ENCODE peak calls at places on chromosomes 13 and 19, in four cellular contexts. One of them, this sample, is unnamed.

GRCh38 chr13:77383097-77383496 is 56.2 kb upstream of the MYCBP2 start:
- DNase-seq in Peyer's patch: no peak
- DNase-seq in CD8-positive, alpha-beta T cell: no peak
- DNase-seq in left lung: no peak
- DNase-seq in this sample: no peak

GRCh38 chr13:31051999-31052398 is 109.7 kb downstream of the HSPH1 start:
- DNase-seq in Peyer's patch: no peak
- DNase-seq in CD8-positive, alpha-beta T cell: no peak
- DNase-seq in left lung: no peak
- DNase-seq in this sample: no peak

GRCh38 chr19:737591-738093 is 13.3 kb upstream of the MISP start:
- DNase-seq in left lung: peak; percentile 82
- DNase-seq in Peyer's patch: peak; percentile 28
- DNase-seq in CD8-positive, alpha-beta T cell: peak; percentile 69
- DNase-seq in this sample: peak; percentile 51

GRCh38 chr13:87712012-87712411 is 40.8 kb downstream of the SLITRK5 start:
- DNase-seq in Peyer's patch: no peak
- DNase-seq in CD8-positive, alpha-beta T cell: no peak
- DNase-seq in left lung: no peak
- DNase-seq in this sample: no peak

GRCh38 chr13:37621811-37622361 is 23.3 kb upstream of the POSTN start:
- DNase-seq in Peyer's patch: no peak
- DNase-seq in left lung: no peak
- DNase-seq in CD8-positive, alpha-beta T cell: no peak
- DNase-seq in this sample: no peak

GRCh38 chr19:29873024-29873800 is 61.4 kb downstream of the CCNE1 start:
- DNase-seq in left lung: peak; percentile 93
- DNase-seq in Peyer's patch: peak; percentile 48
- DNase-seq in CD8-positive, alpha-beta T cell: peak; percentile 84
- DNase-seq in this sample: peak; percentile 83

GRCh38 chr19:10660346-10660745 is 6.2 kb downstream of the ILF3 start:
- DNase-seq in Peyer's patch: no peak
- DNase-seq in CD8-positive, alpha-beta T cell: no peak
- DNase-seq in left lung: no peak
- DNase-seq in this sample: no peak

GRCh38 chr13:33483471-33483870 is 197.9 kb upstream of the STARD13 start:
- DNase-seq in left lung: no peak
- DNase-seq in CD8-positive, alpha-beta T cell: no peak
- DNase-seq in Peyer's patch: no peak
- DNase-seq in this sample: no peak

GRCh38 chr19:57465680-57466381 is 8.9 kb upstream of the VN1R1 start:
- DNase-seq in CD8-positive, alpha-beta T cell: no peak
- DNase-seq in Peyer's patch: no peak
- DNase-seq in left lung: no peak
- DNase-seq in this sample: no peak

GRCh38 chr19:44856438-44857083 is 10.5 kb downstream of the NECTIN2 start:
- DNase-seq in left lung: no peak
- DNase-seq in Peyer's patch: no peak
- DNase-seq in CD8-positive, alpha-beta T cell: no peak
- DNase-seq in this sample: no peak

GRCh38 chr13:31022491-31022890 is 90.0 kb downstream of the TEX26 start:
- DNase-seq in CD8-positive, alpha-beta T cell: no peak
- DNase-seq in left lung: no peak
- DNase-seq in Peyer's patch: no peak
- DNase-seq in this sample: no peak

GRCh38 chr19:1189419-1189818 is 15.4 kb upstream of the SBNO2 start:
- DNase-seq in CD8-positive, alpha-beta T cell: peak; percentile 70
- DNase-seq in Peyer's patch: no peak
- DNase-seq in left lung: no peak
- DNase-seq in this sample: no peak

GRCh38 chr19:5232798-5233505 is 107.7 kb downstream of the PTPRS start:
- DNase-seq in left lung: no peak
- DNase-seq in Peyer's patch: no peak
- DNase-seq in CD8-positive, alpha-beta T cell: no peak
- DNase-seq in this sample: no peak

GRCh38 chr19:4518345-4519171 is at the start of gene PLIN4:
- DNase-seq in left lung: peak; percentile 65
- DNase-seq in Peyer's patch: no peak
- DNase-seq in CD8-positive, alpha-beta T cell: no peak
- DNase-seq in this sample: peak; percentile 87

GRCh38 chr19:9674669-9675357 is at the start of gene ZNF562:
- DNase-seq in Peyer's patch: peak; percentile 77
- DNase-seq in left lung: peak; percentile 95
- DNase-seq in CD8-positive, alpha-beta T cell: peak; percentile 89
- DNase-seq in this sample: peak; percentile 89

GRCh38 chr13:114002771-114003321 is 29.0 kb upstream of the C13orf46 start:
- DNase-seq in left lung: peak; percentile 67
- DNase-seq in Peyer's patch: no peak
- DNase-seq in CD8-positive, alpha-beta T cell: no peak
- DNase-seq in this sample: peak; percentile 10

GRCh38 chr19:19232231-19232630 is 20.5 kb downstream of the NCAN start:
- DNase-seq in Peyer's patch: no peak
- DNase-seq in left lung: peak; percentile 63
- DNase-seq in CD8-positive, alpha-beta T cell: no peak
- DNase-seq in this sample: no peak

GRCh38 chr19:1811942-1812425 is at the start of gene ATP8B3:
- DNase-seq in CD8-positive, alpha-beta T cell: peak; percentile 86
- DNase-seq in Peyer's patch: peak; percentile 75
- DNase-seq in left lung: no peak
- DNase-seq in this sample: no peak

GRCh38 chr13:76751278-76751677 is 134.9 kb downstream of the KCTD12 start:
- DNase-seq in Peyer's patch: no peak
- DNase-seq in CD8-positive, alpha-beta T cell: no peak
- DNase-seq in left lung: no peak
- DNase-seq in this sample: no peak

GRCh38 chr19:42466521-42467436 is 24.0 kb upstream of the CXCL17 start:
- DNase-seq in CD8-positive, alpha-beta T cell: no peak
- DNase-seq in Peyer's patch: no peak
- DNase-seq in left lung: no peak
- DNase-seq in this sample: no peak

GRCh38 chr13:90902255-90902654 is 445.2 kb upstream of the MIR17HG start:
- DNase-seq in left lung: no peak
- DNase-seq in CD8-positive, alpha-beta T cell: no peak
- DNase-seq in Peyer's patch: no peak
- DNase-seq in this sample: no peak

GRCh38 chr19:43532571-43532961 is 422 bp upstream of the ZNF575 start:
- DNase-seq in Peyer's patch: no peak
- DNase-seq in CD8-positive, alpha-beta T cell: no peak
- DNase-seq in left lung: peak; percentile 79
- DNase-seq in this sample: peak; percentile 78

GRCh38 chr13:113016526-113017295 is 47.7 kb downstream of the MCF2L start:
- DNase-seq in left lung: peak; percentile 61
- DNase-seq in CD8-positive, alpha-beta T cell: no peak
- DNase-seq in Peyer's patch: no peak
- DNase-seq in this sample: no peak

GRCh38 chr19:49390978-49391304 is 2.9 kb downstream of the KASH5 start:
- DNase-seq in Peyer's patch: peak; percentile 78
- DNase-seq in left lung: no peak
- DNase-seq in CD8-positive, alpha-beta T cell: no peak
- DNase-seq in this sample: no peak
- H3K4me3 ChIP-seq in Peyer's patch: no peak overlapping the region
- H3K4me3 ChIP-seq in left lung: no peak overlapping the region
- H3K4me3 ChIP-seq in CD8-positive, alpha-beta T cell: no peak overlapping the region
- H3K4me3 ChIP-seq in this sample: no peak overlapping the region

GRCh38 chr19:47283405-47284059 is 8.8 kb downstream of the INAFM1 start:
- DNase-seq in CD8-positive, alpha-beta T cell: no peak
- DNase-seq in left lung: no peak
- DNase-seq in Peyer's patch: no peak
- DNase-seq in this sample: no peak

GRCh38 chr19:47274891-47275865 is 493 bp downstream of the INAFM1 start:
- DNase-seq in CD8-positive, alpha-beta T cell: peak; percentile 57
- DNase-seq in left lung: no peak
- DNase-seq in Peyer's patch: no peak
- DNase-seq in this sample: no peak

GRCh38 chr19:47284324-47284899 is 9.7 kb downstream of the INAFM1 start:
- DNase-seq in left lung: no peak
- DNase-seq in CD8-positive, alpha-beta T cell: peak; percentile 55
- DNase-seq in Peyer's patch: peak; percentile 51
- DNase-seq in this sample: no peak

GRCh38 chr19:47275866-47276461 is 1.3 kb downstream of the INAFM1 start:
- DNase-seq in left lung: no peak
- DNase-seq in CD8-positive, alpha-beta T cell: no peak
- DNase-seq in Peyer's patch: no peak
- DNase-seq in this sample: peak; percentile 79

GRCh38 chr19:47280183-47280797 is 5.6 kb downstream of the INAFM1 start:
- DNase-seq in Peyer's patch: peak; percentile 33
- DNase-seq in CD8-positive, alpha-beta T cell: no peak
- DNase-seq in left lung: no peak
- DNase-seq in this sample: no peak
- TF ChIP-seq CTCF in Peyer's patch: peak; percentile 38
- TF ChIP-seq CTCF in CD8-positive, alpha-beta T cell: peak; percentile 23
- TF ChIP-seq CTCF in left lung: no peak
- TF ChIP-seq CTCF in this sample: peak; percentile 39

GRCh38 chr13:50912851-50913250 is 3.3 kb downstream of the RNASEH2B start:
- DNase-seq in Peyer's patch: no peak
- DNase-seq in left lung: no peak
- DNase-seq in CD8-positive, alpha-beta T cell: no peak
- DNase-seq in this sample: no peak

GRCh38 chr13:50915562-50915961 is 6.0 kb downstream of the RNASEH2B start:
- DNase-seq in CD8-positive, alpha-beta T cell: no peak
- DNase-seq in left lung: no peak
- DNase-seq in Peyer's patch: peak; percentile 59
- DNase-seq in this sample: no peak

GRCh38 chr13:50911937-50912624 is 2.5 kb downstream of the RNASEH2B start:
- DNase-seq in Peyer's patch: peak; percentile 97
- DNase-seq in left lung: peak; percentile 89
- DNase-seq in CD8-positive, alpha-beta T cell: peak; percentile 94
- DNase-seq in this sample: peak; percentile 90

GRCh38 chr13:50914848-50915247 is 5.3 kb downstream of the RNASEH2B start:
- DNase-seq in Peyer's patch: no peak
- DNase-seq in CD8-positive, alpha-beta T cell: no peak
- DNase-seq in left lung: no peak
- DNase-seq in this sample: no peak

GRCh38 chr13:50914301-50914700 is 4.7 kb downstream of the RNASEH2B start:
- DNase-seq in left lung: no peak
- DNase-seq in CD8-positive, alpha-beta T cell: no peak
- DNase-seq in Peyer's patch: no peak
- DNase-seq in this sample: no peak
- H3K4me1 ChIP-seq in left lung: peaks cover 93% of the 10 kb centered on the region
- H3K4me1 ChIP-seq in CD8-positive, alpha-beta T cell: peaks cover 61% of the 10 kb centered on the region
- H3K4me1 ChIP-seq in Peyer's patch: no peaks in the 10 kb centered on the region
- H3K4me1 ChIP-seq in this sample: peaks cover 5% of the 10 kb centered on the region

GRCh38 chr19:50328257-50329145 is 676 bp downstream of the KCNC3 start:
- DNase-seq in Peyer's patch: no peak
- DNase-seq in CD8-positive, alpha-beta T cell: no peak
- DNase-seq in left lung: peak; percentile 77
- DNase-seq in this sample: no peak

GRCh38 chr19:50325310-50326100 is 3.7 kb downstream of the KCNC3 start:
- DNase-seq in CD8-positive, alpha-beta T cell: peak; percentile 67
- DNase-seq in left lung: peak; percentile 89
- DNase-seq in Peyer's patch: peak; percentile 51
- DNase-seq in this sample: peak; percentile 70

GRCh38 chr19:50327461-50328256 is 1.5 kb downstream of the KCNC3 start:
- DNase-seq in Peyer's patch: no peak
- DNase-seq in CD8-positive, alpha-beta T cell: no peak
- DNase-seq in left lung: no peak
- DNase-seq in this sample: no peak

GRCh38 chr19:50326101-50326664 is 3.0 kb downstream of the KCNC3 start:
- DNase-seq in left lung: no peak
- DNase-seq in Peyer's patch: no peak
- DNase-seq in CD8-positive, alpha-beta T cell: no peak
- DNase-seq in this sample: no peak

GRCh38 chr19:50327013-50327412 is 2.2 kb downstream of the KCNC3 start:
- DNase-seq in CD8-positive, alpha-beta T cell: no peak
- DNase-seq in left lung: no peak
- DNase-seq in Peyer's patch: no peak
- DNase-seq in this sample: no peak
- H3K4me3 ChIP-seq in CD8-positive, alpha-beta T cell: no peak overlapping the region
- H3K4me3 ChIP-seq in left lung: no peak overlapping the region
- H3K4me3 ChIP-seq in Peyer's patch: no peak overlapping the region
- H3K4me3 ChIP-seq in this sample: no peak overlapping the region

DNA sequence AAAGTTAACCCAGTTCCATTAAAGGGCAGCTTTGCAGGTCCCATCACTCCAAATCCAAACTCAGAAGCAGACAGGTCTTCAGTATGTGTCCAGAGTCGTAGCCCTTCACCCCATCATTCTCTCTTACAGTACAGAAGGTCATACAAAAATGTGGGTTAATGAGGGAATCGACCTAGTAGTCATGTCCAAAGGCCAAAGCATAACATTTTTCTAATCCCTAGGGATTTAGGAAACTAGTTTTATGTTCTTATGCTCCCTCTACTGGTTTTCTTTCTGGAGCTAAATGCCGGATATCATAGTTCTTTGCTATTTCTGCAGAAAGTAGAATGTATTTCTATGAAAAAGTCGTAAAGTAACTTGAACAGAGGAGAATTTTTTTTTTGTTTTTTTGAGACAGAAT is 72.2 kb downstream of the DHRS12 start:
- DNase-seq in CD8-positive, alpha-beta T cell: no peak
- DNase-seq in Peyer's patch: no peak
- DNase-seq in left lung: no peak
- DNase-seq in this sample: no peak
- TF ChIP-seq CTCF in CD8-positive, alpha-beta T cell: no peak
- TF ChIP-seq CTCF in Peyer's patch: no peak
- TF ChIP-seq CTCF in left lung: peak; percentile 33
- TF ChIP-seq CTCF in this sample: peak; percentile 31

GRCh38 chr13:80740076-80740475 is 399.1 kb upstream of the SPRY2 start:
- DNase-seq in left lung: no peak
- DNase-seq in CD8-positive, alpha-beta T cell: no peak
- DNase-seq in Peyer's patch: no peak
- DNase-seq in this sample: no peak
- H3K4me1 ChIP-seq in left lung: no peaks in the 10 kb centered on the region
- H3K4me1 ChIP-seq in CD8-positive, alpha-beta T cell: no peaks in the 10 kb centered on the region
- H3K4me1 ChIP-seq in Peyer's patch: no peaks in the 10 kb centered on the region
- H3K4me1 ChIP-seq in this sample: no peaks in the 10 kb centered on the region

GRCh38 chr13:27631665-27632064 is 10.0 kb downstream of the POLR1D start:
- DNase-seq in Peyer's patch: no peak
- DNase-seq in left lung: no peak
- DNase-seq in CD8-positive, alpha-beta T cell: no peak
- DNase-seq in this sample: no peak
- H3K4me3 ChIP-seq in Peyer's patch: no peak overlapping the region
- H3K4me3 ChIP-seq in left lung: no peak overlapping the region
- H3K4me3 ChIP-seq in CD8-positive, alpha-beta T cell: no peak overlapping the region
- H3K4me3 ChIP-seq in this sample: no peak overlapping the region

GRCh38 chr13:103883152-103883551 is 816.9 kb upstream of the SLC10A2 start:
- DNase-seq in CD8-positive, alpha-beta T cell: no peak
- DNase-seq in Peyer's patch: no peak
- DNase-seq in left lung: peak; percentile 90
- DNase-seq in this sample: peak; percentile 79
- TF ChIP-seq CTCF in CD8-positive, alpha-beta T cell: no peak
- TF ChIP-seq CTCF in Peyer's patch: peak; percentile 33
- TF ChIP-seq CTCF in left lung: peak; percentile 23
- TF ChIP-seq CTCF in this sample: peak; percentile 57